ENCODE peak calls at places on chromosomes 16 and 17, in four cellular contexts. One of them, this sample, is unnamed.

GRCh38 chr17:35788504-35788998 is 6.9 kb downstream of the MMP28 start:
- DNase-seq in uterus: no peak
- DNase-seq in foreskin fibroblast: peak
- DNase-seq in BJ: peak
- DNase-seq in this sample: no peak

GRCh38 chr16:7503688-7504087 is 171.0 kb downstream of the RBFOX1 start:
- DNase-seq in uterus: no peak
- DNase-seq in foreskin fibroblast: no peak
- DNase-seq in BJ: no peak
- DNase-seq in this sample: no peak

GRCh38 chr17:35315283-35315682 is 58.1 kb downstream of the SLFN11 start:
- DNase-seq in uterus: no peak
- DNase-seq in foreskin fibroblast: peak
- DNase-seq in BJ: peak
- DNase-seq in this sample: peak

GRCh38 chr17:29918016-29918415 is 12.0 kb downstream of the SSH2 start:
- DNase-seq in uterus: no peak
- DNase-seq in foreskin fibroblast: no peak
- DNase-seq in BJ: no peak
- DNase-seq in this sample: no peak

GRCh38 chr16:69741951-69742904 is 12.5 kb downstream of the NOB1 start:
- DNase-seq in uterus: peak
- DNase-seq in foreskin fibroblast: peak
- DNase-seq in BJ: no peak
- DNase-seq in this sample: no peak

GRCh38 chr17:33983824-33984574 is 271.1 kb upstream of the CCL2 start:
- DNase-seq in uterus: no peak
- DNase-seq in foreskin fibroblast: no peak
- DNase-seq in BJ: no peak
- DNase-seq in this sample: no peak

GRCh38 chr16:56911771-56912541 is 20.0 kb upstream of the HERPUD1 start:
- DNase-seq in uterus: no peak
- DNase-seq in foreskin fibroblast: peak
- DNase-seq in BJ: no peak
- DNase-seq in this sample: no peak

GRCh38 chr17:29568331-29569244 is at the start of gene TP53I13:
- DNase-seq in uterus: peak
- DNase-seq in foreskin fibroblast: peak
- DNase-seq in BJ: no peak
- DNase-seq in this sample: no peak

GRCh38 chr16:1181715-1182671 is 29.1 kb downstream of the CACNA1H start:
- DNase-seq in uterus: peak
- DNase-seq in foreskin fibroblast: peak
- DNase-seq in BJ: peak
- DNase-seq in this sample: peak
- H3K4me3 ChIP-seq in uterus: no peak
- H3K4me3 ChIP-seq in foreskin fibroblast: no peak
- H3K4me3 ChIP-seq in BJ: no peak
- H3K4me3 ChIP-seq in this sample: no peak

GRCh38 chr17:319266-319665 is 33.3 kb downstream of the RPH3AL start:
- DNase-seq in uterus: no peak
- DNase-seq in foreskin fibroblast: no peak
- DNase-seq in BJ: no peak
- DNase-seq in this sample: no peak

GRCh38 chr17:320139-320538 is 32.5 kb downstream of the RPH3AL start:
- DNase-seq in uterus: no peak
- DNase-seq in foreskin fibroblast: no peak
- DNase-seq in BJ: no peak
- DNase-seq in this sample: no peak

GRCh38 chr17:322006-322780 is 30.4 kb downstream of the RPH3AL start:
- DNase-seq in uterus: no peak
- DNase-seq in foreskin fibroblast: no peak
- DNase-seq in BJ: no peak
- DNase-seq in this sample: no peak

GRCh38 chr17:321386-321941 is 31.1 kb downstream of the RPH3AL start:
- DNase-seq in uterus: no peak
- DNase-seq in foreskin fibroblast: no peak
- DNase-seq in BJ: no peak
- DNase-seq in this sample: no peak

DNA sequence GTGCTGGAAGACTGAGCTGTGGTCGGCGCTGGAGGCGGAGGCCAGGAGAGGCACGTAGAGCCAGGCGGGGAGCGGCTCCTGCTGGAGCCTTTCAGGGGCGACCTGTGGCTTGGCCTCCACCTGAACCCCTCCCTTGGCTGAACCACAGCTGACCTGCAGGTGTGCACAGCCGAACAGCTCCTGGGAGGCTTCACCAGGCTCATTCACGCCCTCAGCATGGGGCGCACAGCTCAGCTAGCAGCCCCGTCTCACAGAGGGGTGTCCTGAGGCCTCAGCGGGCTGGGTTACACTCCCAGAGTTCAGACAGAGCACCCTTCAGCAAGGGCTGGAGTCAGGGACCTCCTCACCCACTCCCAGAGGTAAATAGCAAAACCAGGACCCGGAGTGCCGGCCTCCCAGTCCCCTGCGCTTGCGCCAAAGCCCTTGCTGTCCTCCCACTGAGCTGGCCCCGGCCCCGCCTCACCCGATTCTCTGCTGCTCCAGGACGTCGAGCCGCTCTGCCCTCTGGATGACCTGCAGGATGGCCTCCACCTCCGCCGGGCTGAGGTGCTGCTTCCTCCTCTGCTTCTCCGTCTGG is 31.7 kb downstream of the RPH3AL start:
- DNase-seq in uterus: no peak
- DNase-seq in foreskin fibroblast: no peak
- DNase-seq in BJ: no peak
- DNase-seq in this sample: no peak
- H3K4me3 ChIP-seq in uterus: no peak
- H3K4me3 ChIP-seq in foreskin fibroblast: no peak
- H3K4me3 ChIP-seq in BJ: no peak
- H3K4me3 ChIP-seq in this sample: no peak

GRCh38 chr17:40022497-40022896 is 7.3 kb downstream of the CSF3 start:
- DNase-seq in uterus: no peak
- DNase-seq in foreskin fibroblast: no peak
- DNase-seq in BJ: no peak
- DNase-seq in this sample: no peak

GRCh38 chr17:40019140-40019991 is 4.1 kb downstream of the CSF3 start:
- DNase-seq in uterus: peak
- DNase-seq in foreskin fibroblast: peak
- DNase-seq in BJ: peak
- DNase-seq in this sample: no peak

GRCh38 chr17:40020146-40020545 is 4.9 kb downstream of the CSF3 start:
- DNase-seq in uterus: no peak
- DNase-seq in foreskin fibroblast: no peak
- DNase-seq in BJ: no peak
- DNase-seq in this sample: no peak

GRCh38 chr17:40022961-40023541 is 7.8 kb downstream of the CSF3 start:
- DNase-seq in uterus: no peak
- DNase-seq in foreskin fibroblast: no peak
- DNase-seq in BJ: no peak
- DNase-seq in this sample: no peak

DNA sequence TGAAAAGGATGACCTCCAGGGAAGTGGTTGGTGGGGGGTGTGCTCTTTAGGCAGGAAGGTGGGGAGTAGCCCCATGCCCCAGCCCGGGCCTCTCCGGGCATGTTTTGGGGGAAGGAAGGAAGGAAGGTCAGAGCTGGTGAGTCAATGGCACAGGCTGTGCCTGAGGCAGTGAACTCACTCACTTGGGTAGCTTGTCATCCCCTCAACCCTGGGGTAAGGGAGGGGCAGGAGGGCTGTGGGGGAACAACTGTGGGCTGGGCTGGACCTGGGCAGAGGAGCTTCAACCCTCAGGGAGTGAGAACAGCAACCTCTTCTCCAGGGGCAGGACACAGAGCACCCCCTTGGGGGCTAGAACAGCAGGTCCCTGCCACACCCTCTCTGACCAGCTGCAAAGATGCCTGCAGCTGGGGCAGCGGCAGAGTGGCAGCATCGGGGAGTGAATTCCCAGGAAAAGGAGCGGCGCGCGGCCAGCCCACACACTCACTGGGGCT is 6.3 kb downstream of the CSF3 start:
- DNase-seq in uterus: peak
- DNase-seq in foreskin fibroblast: peak
- DNase-seq in BJ: peak
- DNase-seq in this sample: no peak
- H3K4me3 ChIP-seq in uterus: no peak
- H3K4me3 ChIP-seq in foreskin fibroblast: no peak
- H3K4me3 ChIP-seq in BJ: no peak
- H3K4me3 ChIP-seq in this sample: no peak

DNA sequence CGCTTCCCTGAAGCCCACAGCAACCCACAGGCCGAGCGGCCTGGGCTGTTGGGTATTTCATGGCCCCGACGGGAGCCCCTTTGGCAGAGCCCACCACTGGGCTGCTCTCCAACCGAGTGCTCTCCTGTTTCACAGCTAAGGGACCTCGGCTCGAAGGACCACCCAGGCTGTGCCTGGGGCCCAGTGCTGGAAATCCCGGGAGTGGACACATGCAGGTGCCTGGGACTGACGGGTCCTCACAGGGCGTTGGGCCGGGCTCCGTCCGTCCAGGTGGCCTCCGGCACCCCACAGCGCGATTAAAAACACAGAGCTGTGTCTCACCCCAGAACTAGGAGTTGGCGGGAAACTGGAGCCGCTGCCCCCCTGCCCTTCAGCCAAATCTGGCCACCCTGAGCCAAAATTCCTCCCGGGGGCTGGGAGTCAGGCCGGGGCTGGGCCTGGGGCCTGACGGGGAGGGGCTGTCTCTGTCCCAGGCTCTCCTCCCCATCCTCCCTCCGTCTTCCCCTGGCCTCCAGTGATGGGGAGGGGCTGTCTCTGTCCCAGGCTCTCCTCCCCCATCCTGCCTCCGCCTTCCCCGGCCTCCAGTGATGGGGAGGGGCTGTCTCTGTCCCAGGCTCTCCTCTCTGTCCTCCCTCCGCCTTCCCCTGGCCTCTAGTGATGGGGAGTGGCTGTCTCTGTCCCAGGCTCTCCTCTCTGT is 14.1 kb downstream of the UTS2R start:
- DNase-seq in uterus: no peak
- DNase-seq in foreskin fibroblast: no peak
- DNase-seq in BJ: no peak
- DNase-seq in this sample: no peak
- H3K4me3 ChIP-seq in uterus: no peak
- H3K4me3 ChIP-seq in foreskin fibroblast: no peak
- H3K4me3 ChIP-seq in BJ: no peak
- H3K4me3 ChIP-seq in this sample: no peak

DNA sequence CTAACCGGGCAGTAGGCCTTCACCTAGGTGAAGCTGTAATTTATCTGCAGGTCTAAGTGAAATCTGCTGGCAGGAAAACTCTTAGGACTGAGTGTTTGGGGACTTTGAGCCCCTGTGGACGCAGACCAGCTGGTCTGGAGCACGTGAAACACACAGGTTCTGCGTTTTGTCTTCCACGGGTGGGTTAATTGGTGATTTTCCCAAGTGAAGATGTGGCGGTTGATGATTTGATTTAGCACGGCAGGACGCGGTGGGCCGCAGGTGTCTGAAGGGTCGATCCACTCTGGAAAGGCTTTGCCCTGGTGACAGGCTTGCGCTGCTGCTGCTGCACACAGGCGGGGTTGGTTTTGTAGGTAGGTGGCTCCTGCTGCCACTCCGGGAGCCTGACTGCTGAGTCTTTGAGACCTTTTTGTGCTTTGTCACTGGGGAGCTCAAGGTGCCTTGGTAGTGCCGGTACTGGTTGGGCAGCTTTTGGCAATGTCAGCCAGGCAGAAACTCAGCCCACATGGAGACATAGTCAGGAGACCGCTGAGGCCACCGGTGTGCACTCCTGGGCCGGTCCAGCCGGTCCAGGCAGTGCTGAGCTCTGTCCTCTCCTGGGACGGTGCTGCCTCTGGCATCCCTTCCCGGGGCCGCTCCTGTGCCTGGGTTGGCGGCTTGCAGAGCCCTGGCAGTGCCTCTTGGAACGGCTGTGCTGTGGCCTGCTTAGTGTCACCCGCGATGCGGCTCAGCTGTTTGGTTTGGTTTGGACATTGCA is 2.3 kb downstream of the BAIAP2 start:
- DNase-seq in uterus: no peak
- DNase-seq in foreskin fibroblast: no peak
- DNase-seq in BJ: no peak
- DNase-seq in this sample: no peak
- H3K4me3 ChIP-seq in uterus: no peak
- H3K4me3 ChIP-seq in foreskin fibroblast: no peak
- H3K4me3 ChIP-seq in BJ: no peak
- H3K4me3 ChIP-seq in this sample: peak

GRCh38 chr16:81590714-81591537 is 146.3 kb downstream of the CMIP start:
- DNase-seq in uterus: no peak
- DNase-seq in foreskin fibroblast: no peak
- DNase-seq in BJ: no peak
- DNase-seq in this sample: no peak
- H3K4me3 ChIP-seq in uterus: no peak
- H3K4me3 ChIP-seq in foreskin fibroblast: no peak
- H3K4me3 ChIP-seq in BJ: no peak
- H3K4me3 ChIP-seq in this sample: no peak

GRCh38 chr17:36948717-36949460 is at the start of gene AATF:
- DNase-seq in uterus: peak
- DNase-seq in foreskin fibroblast: peak
- DNase-seq in BJ: peak
- DNase-seq in this sample: peak

GRCh38 chr17:36947922-36948716 is 635 bp upstream of the AATF start:
- DNase-seq in uterus: no peak
- DNase-seq in foreskin fibroblast: no peak
- DNase-seq in BJ: no peak
- DNase-seq in this sample: no peak

GRCh38 chr17:36950027-36950426 is 1.3 kb downstream of the AATF start:
- DNase-seq in uterus: no peak
- DNase-seq in foreskin fibroblast: no peak
- DNase-seq in BJ: no peak
- DNase-seq in this sample: no peak

GRCh38 chr17:36951390-36951789 is 2.6 kb downstream of the AATF start:
- DNase-seq in uterus: no peak
- DNase-seq in foreskin fibroblast: no peak
- DNase-seq in BJ: no peak
- DNase-seq in this sample: no peak

DNA sequence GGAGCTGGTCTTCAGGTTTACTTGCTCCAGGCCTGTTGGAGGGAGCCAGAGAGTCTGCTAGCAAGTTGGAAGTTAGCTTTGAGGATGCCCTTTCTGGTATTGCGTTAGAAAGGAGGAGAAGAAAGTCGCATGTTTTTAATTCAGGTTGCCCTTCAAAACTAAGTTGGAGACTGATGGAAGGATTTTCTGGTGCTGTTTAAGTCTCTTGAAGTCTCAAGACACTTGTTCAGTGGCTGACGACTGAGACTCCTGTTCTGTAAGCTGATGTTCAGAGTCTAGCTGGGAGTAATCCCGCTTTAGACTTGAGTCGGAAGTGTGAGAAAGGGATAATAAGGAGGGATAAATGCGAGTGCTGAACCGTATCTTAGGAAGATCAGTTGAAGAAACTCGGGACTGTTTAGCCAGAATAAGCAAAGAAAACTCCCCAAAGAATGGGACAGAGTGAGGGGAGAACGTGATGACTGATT is 740 bp downstream of the AATF start:
- DNase-seq in uterus: no peak
- DNase-seq in foreskin fibroblast: no peak
- DNase-seq in BJ: peak
- DNase-seq in this sample: peak
- H3K4me3 ChIP-seq in uterus: peak
- H3K4me3 ChIP-seq in foreskin fibroblast: peak
- H3K4me3 ChIP-seq in BJ: peak
- H3K4me3 ChIP-seq in this sample: peak

GRCh38 chr17:79748296-79749099 is 17.8 kb downstream of the ENPP7 start:
- DNase-seq in uterus: no peak
- DNase-seq in foreskin fibroblast: no peak
- DNase-seq in BJ: no peak
- DNase-seq in this sample: no peak
- H3K4me3 ChIP-seq in uterus: no peak
- H3K4me3 ChIP-seq in foreskin fibroblast: no peak
- H3K4me3 ChIP-seq in BJ: no peak
- H3K4me3 ChIP-seq in this sample: no peak

GRCh38 chr17:81401727-81402529 is 6.7 kb downstream of the BAHCC1 start:
- DNase-seq in uterus: no peak
- DNase-seq in foreskin fibroblast: no peak
- DNase-seq in BJ: no peak
- DNase-seq in this sample: no peak
- H3K4me3 ChIP-seq in uterus: no peak
- H3K4me3 ChIP-seq in foreskin fibroblast: no peak
- H3K4me3 ChIP-seq in BJ: no peak
- H3K4me3 ChIP-seq in this sample: no peak